ENCODE peak calls at places on chromosome 12, in six cellular contexts. X is fibroblast of lung, V is A673, T is GM23248, M is skeletal muscle cell, W is right cardiac atrium. D is an unnamed sample.

GRCh38 chr12:3601466-3602150 is 110.6 kb downstream of the PRMT8 start:
- DNase-seq in V (peak; percentile 8), W (no peak), X (no peak), M (no peak), T (no peak), D (no peak)

GRCh38 chr12:93664573-93665138 is 12.5 kb upstream of the CRADD start:
- DNase-seq in M (peak; percentile 13), W (no peak), V (no peak), T (peak; percentile 49), X (peak; percentile 18), D (no peak)

GRCh38 chr12:52756281-52756960 is 20.7 kb downstream of the KRT76 start:
- DNase-seq in T (no peak), W (no peak), V (no peak), M (no peak), X (no peak), D (no peak)

GRCh38 chr12:3117144-3117581 is 40.0 kb downstream of the TSPAN9 start:
- DNase-seq in T (no peak), V (peak; percentile 33), X (peak; percentile 95), W (no peak), M (peak; percentile 47), D (no peak)

GRCh38 chr12:102976609-102977280 is 19.3 kb downstream of the ASCL1 start:
- DNase-seq in T (no peak), W (no peak), X (no peak), M (no peak), V (no peak), D (no peak)

GRCh38 chr12:68786929-68787328 is 21.0 kb upstream of the MDM2 start:
- DNase-seq in W (no peak), M (no peak), V (no peak), T (peak; percentile 21), X (no peak), D (no peak)

GRCh38 chr12:68416826-68417225 is 84.7 kb upstream of the MDM1 start:
- DNase-seq in T (peak; percentile 49), V (no peak), M (no peak), W (no peak), X (peak; percentile 52), D (no peak)

GRCh38 chr12:52120951-52121847 is 41.7 kb downstream of the SMIM41 start:
- DNase-seq in V (no peak), M (no peak), X (peak; percentile 46), T (no peak), W (no peak), D (no peak)

GRCh38 chr12:16523570-16524331 is 82.2 kb downstream of the LMO3 start:
- DNase-seq in T (peak; percentile 35), M (no peak), W (no peak), V (no peak), X (peak; percentile 3), D (no peak)

GRCh38 chr12:131436922-131437705 is 273.8 kb upstream of the SFSWAP start:
- DNase-seq in V (no peak), X (no peak), T (no peak), M (no peak), W (no peak), D (peak; percentile 10)

GRCh38 chr12:131882804-131883520 is 11.5 kb upstream of the ULK1 start:
- DNase-seq in X (no peak), V (no peak), M (no peak), T (no peak), W (no peak), D (no peak)

GRCh38 chr12:12803186-12803585 is 10.0 kb upstream of the DDX47 start:
- DNase-seq in V (no peak), X (peak; percentile 92), T (peak; percentile 95), W (peak; percentile 60), M (peak; percentile 44), D (peak; percentile 36)

GRCh38 chr12:71438670-71439361 is 782 bp upstream of the LGR5 start:
- DNase-seq in W (no peak), X (peak; percentile 19), T (peak; percentile 16), M (no peak), V (peak; percentile 19), D (no peak)

GRCh38 chr12:50222275-50222783 is 55.2 kb upstream of the CERS5 start:
- DNase-seq in X (peak; percentile 91), M (peak; percentile 70), W (peak; percentile 68), T (peak; percentile 92), V (peak; percentile 93), D (peak; percentile 75)

GRCh38 chr12:13049816-13050215 is 5.6 kb downstream of the FAM234B start:
- DNase-seq in M (no peak), W (peak; percentile 68), X (peak; percentile 36), T (peak; percentile 76), V (peak; percentile 29), D (no peak)

GRCh38 chr12:19440916-19441315 is 1.6 kb downstream of the AEBP2 start:
- DNase-seq in M (no peak), W (no peak), X (peak; percentile 69), T (peak; percentile 61), V (no peak), D (no peak)

GRCh38 chr12:102571889-102572288 is 91.5 kb upstream of the IGF1 start:
- DNase-seq in M (no peak), T (peak; percentile 21), W (no peak), V (peak; percentile 38), X (no peak), D (no peak)

GRCh38 chr12:58028294-58028693 is 86.9 kb downstream of the ATP23 start:
- DNase-seq in M (no peak), W (no peak), X (no peak), V (no peak), T (no peak), D (no peak)

GRCh38 chr12:124754949-124755800 is 108.5 kb downstream of the SCARB1 start:
- DNase-seq in V (peak; percentile 94), W (peak; percentile 95), X (peak; percentile 87), T (peak; percentile 84), M (peak; percentile 86), D (peak; percentile 88)

GRCh38 chr12:132734206-132734605 is 23.6 kb downstream of the PGAM5 start:
- DNase-seq in X (no peak), M (no peak), W (no peak), T (no peak), V (peak; percentile 94), D (no peak)

GRCh38 chr12:46382425-46382973 is 9.9 kb upstream of the SLC38A2 start:
- DNase-seq in T (peak; percentile 63), V (no peak), W (peak; percentile 51), X (no peak), M (no peak), D (no peak)

GRCh38 chr12:1880876-1881275 is 37.6 kb downstream of the CACNA2D4 start:
- DNase-seq in V (no peak), X (no peak), M (no peak), T (no peak), W (no peak), D (no peak)

GRCh38 chr12:20443216-20443615 is 74.9 kb downstream of the PDE3A start:
- DNase-seq in M (no peak), W (no peak), T (no peak), X (no peak), V (no peak), D (no peak)

GRCh38 chr12:75943730-75944096 is 87.9 kb downstream of the PHLDA1 start:
- DNase-seq in X (no peak), V (no peak), W (no peak), T (peak; percentile 6), M (no peak), D (no peak)

GRCh38 chr12:18690653-18691052 is 47.2 kb downstream of the PLCZ1 start:
- DNase-seq in W (no peak), T (peak; percentile 94), M (peak; percentile 57), X (peak; percentile 92), V (no peak), D (no peak)

GRCh38 chr12:105256921-105257320 is 20.9 kb upstream of the APPL2 start:
- DNase-seq in M (peak; percentile 49), V (no peak), W (no peak), T (peak; percentile 96), X (peak; percentile 92), D (no peak)

GRCh38 chr12:108210001-108210400 is 80.9 kb downstream of the WSCD2 start:
- DNase-seq in M (no peak), T (no peak), X (no peak), W (no peak), V (no peak), D (no peak)

GRCh38 chr12:121190523-121191031 is 19.4 kb upstream of the P2RX4 start:
- DNase-seq in M (peak; percentile 74), W (no peak), V (peak; percentile 71), T (peak; percentile 91), X (peak; percentile 96), D (no peak)

GRCh38 chr12:10968765-10969456 is 17.8 kb downstream of the TAS2R50 start:
- DNase-seq in V (peak; percentile 5), T (peak; percentile 60), M (peak; percentile 57), X (peak; percentile 82), W (peak; percentile 84), D (peak; percentile 44)

DNA sequence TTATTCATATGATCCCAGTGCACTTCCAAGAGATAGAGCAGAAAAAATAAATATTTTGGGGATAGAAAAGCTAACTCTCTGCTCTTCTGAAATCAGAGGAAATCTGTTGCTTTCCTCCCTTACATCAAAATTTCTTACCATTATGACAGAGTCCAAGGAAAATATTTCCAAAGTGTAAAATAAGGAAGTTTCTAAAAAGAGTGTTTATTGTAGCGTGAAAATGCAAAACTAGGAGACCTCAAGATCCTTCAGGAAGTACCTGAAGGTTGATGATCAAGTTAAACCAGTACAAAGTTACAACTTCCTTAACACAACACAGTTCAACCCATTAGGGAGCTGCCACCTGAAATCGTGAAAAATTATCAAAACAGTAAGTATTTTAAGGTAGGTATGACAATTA is at the start of gene OR6C2:
- DNase-seq in T (no peak), V (no peak), W (no peak), X (no peak), M (no peak), D (no peak)
- H3K4me3 ChIP-seq in T (no peak within 1 kb of the TSS), V (no peak within 1 kb of the TSS), W (no peak within 1 kb of the TSS), X (no peak within 1 kb of the TSS), M (no peak within 1 kb of the TSS), D (no peak within 1 kb of the TSS)

DNA sequence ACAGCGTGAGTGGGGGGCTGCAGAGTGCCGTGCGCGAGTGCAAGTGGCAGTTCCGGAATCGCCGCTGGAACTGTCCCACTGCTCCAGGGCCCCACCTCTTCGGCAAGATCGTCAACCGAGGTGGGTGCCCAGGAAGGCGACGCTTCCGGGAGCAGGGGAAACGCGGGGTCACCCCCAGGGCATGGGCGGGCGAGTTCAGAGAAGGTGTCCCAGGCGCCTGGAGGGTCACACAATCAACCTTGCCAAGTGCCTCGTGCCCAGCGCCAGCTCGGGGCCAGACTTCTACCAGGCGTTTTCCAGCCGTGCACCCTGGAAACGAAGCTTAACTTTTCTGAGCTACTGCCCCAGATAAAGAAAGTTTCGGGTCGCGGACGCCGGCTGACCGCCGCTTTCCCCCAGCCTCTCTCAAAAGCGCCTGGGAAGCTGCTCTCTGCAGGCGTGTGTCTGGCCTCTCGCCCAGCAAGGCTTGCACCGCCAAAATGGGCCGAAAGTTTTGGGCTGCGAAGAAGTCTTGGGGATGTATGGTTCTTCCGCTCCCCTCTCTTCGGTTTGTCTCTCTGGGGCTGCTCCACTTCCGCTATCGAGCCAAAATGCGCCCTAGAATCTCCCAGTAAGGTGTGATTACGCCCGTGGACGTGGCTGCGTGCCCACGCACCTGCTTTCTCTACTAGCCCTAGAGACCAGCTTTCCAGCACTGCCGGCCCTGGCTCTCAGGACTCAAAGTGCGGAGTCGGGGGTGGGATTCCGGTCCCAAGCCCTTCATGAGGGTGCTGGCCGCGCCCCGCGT is 1.7 kb downstream of the WNT1 start:
- DNase-seq in X (no peak), M (no peak), V (no peak), T (peak; percentile 42), W (peak; percentile 75), D (no peak)
- H3K4me3 ChIP-seq in X (no peak overlapping the region), M (peak overlapping the region; percentile 7), V (peak overlapping the region; percentile 32), T (peak overlapping the region; percentile 29), W (peak overlapping the region; percentile 26), D (no peak overlapping the region)

GRCh38 chr12:95480230-95480629 is 6.3 kb downstream of the METAP2 start:
- DNase-seq in T (peak; percentile 18), W (no peak), V (no peak), M (no peak), X (peak; percentile 83), D (no peak)
- H3K4me3 ChIP-seq in T (no peak overlapping the region), W (no peak overlapping the region), V (no peak overlapping the region), M (no peak overlapping the region), X (no peak overlapping the region), D (no peak overlapping the region)

GRCh38 chr12:29158364-29158763 is 9.3 kb downstream of the FAR2 start:
- DNase-seq in M (no peak), T (no peak), X (no peak), W (peak; percentile 54), V (no peak), D (no peak)
- H3K4me3 ChIP-seq in M (no peak overlapping the region), T (no peak overlapping the region), X (no peak overlapping the region), W (no peak overlapping the region), V (no peak overlapping the region), D (no peak overlapping the region)